ENCODE peak calls at places on chromosomes 13 and 19, in ten cellular contexts. Y, A, J, Z, H, I, T, G, O and U are unnamed samples.
A peak's percentile ranks its signal among the peaks of the same experiment; 100 is the strongest.

GRCh38 chr13:27383104-27383921 is 41.1 kb upstream of the GTF3A start:
- DNase-seq in Y (no peak), A (no peak), J (peak; percentile 66), Z (no peak), H (no peak), I (no peak), T (no peak), G (no peak), O (peak; percentile 64), U (no peak)

GRCh38 chr13:48500652-48501197 is 32.2 kb downstream of the RCBTB2 start:
- DNase-seq in Y (peak; percentile 68), A (no peak), J (peak; percentile 19), Z (no peak), H (no peak), I (peak; percentile 92), T (no peak), G (no peak), O (no peak), U (peak; percentile 76)

GRCh38 chr19:54653181-54653809 is 9.5 kb upstream of the LILRB4 start:
- DNase-seq in Y (peak; percentile 56), A (no peak), J (peak; percentile 52), Z (no peak), H (no peak), I (peak; percentile 40), T (no peak), G (no peak), O (peak; percentile 31), U (no peak)

GRCh38 chr19:13096968-13097330 is 5.7 kb downstream of the LYL1 start:
- DNase-seq in Y (no peak), A (no peak), J (no peak), Z (no peak), H (no peak), I (no peak), T (no peak), G (no peak), O (no peak), U (no peak)

GRCh38 chr13:26460652-26461051 is 96.8 kb upstream of the WASF3 start:
- DNase-seq in Y (no peak), A (no peak), J (no peak), Z (peak; percentile 79), H (peak; percentile 86), I (peak; percentile 55), T (peak; percentile 87), G (no peak), O (no peak), U (no peak)

GRCh38 chr19:17125052-17125727 is 49.6 kb downstream of the MYO9B start:
- DNase-seq in Y (no peak), A (peak; percentile 52), J (no peak), Z (no peak), H (no peak), I (peak; percentile 17), T (no peak), G (no peak), O (no peak), U (no peak)

GRCh38 chr13:45325806-45326205 is 15.2 kb downstream of the TPT1 start:
- DNase-seq in Y (peak; percentile 67), A (no peak), J (no peak), Z (peak; percentile 81), H (peak; percentile 35), I (peak; percentile 94), T (peak; percentile 65), G (peak; percentile 84), O (no peak), U (no peak)

GRCh38 chr19:3346677-3347353 is 19.6 kb upstream of the NFIC start:
- DNase-seq in Y (no peak), A (no peak), J (no peak), Z (peak; percentile 81), H (peak; percentile 70), I (peak; percentile 83), T (peak; percentile 79), G (no peak), O (no peak), U (no peak)

GRCh38 chr19:44260343-44260681 is 626 bp downstream of the ZNF233 start:
- DNase-seq in Y (no peak), A (no peak), J (no peak), Z (no peak), H (no peak), I (no peak), T (no peak), G (peak; percentile 3), O (no peak), U (no peak)

GRCh38 chr19:31118926-31119325 is 230.3 kb downstream of the TSHZ3 start:
- DNase-seq in Y (no peak), A (no peak), J (no peak), Z (no peak), H (no peak), I (no peak), T (no peak), G (peak; percentile 64), O (no peak), U (no peak)

GRCh38 chr13:48066310-48066989 is 28.5 kb downstream of the MED4 start:
- DNase-seq in Y (no peak), A (peak; percentile 2), J (peak; percentile 20), Z (no peak), H (no peak), I (peak; percentile 10), T (no peak), G (no peak), O (no peak), U (no peak)

GRCh38 chr19:48737360-48737998 is 2.9 kb downstream of the RASIP1 start:
- DNase-seq in Y (no peak), A (no peak), J (peak; percentile 68), Z (no peak), H (no peak), I (no peak), T (no peak), G (no peak), O (no peak), U (no peak)

GRCh38 chr13:113952983-113953520 is 20.8 kb downstream of the C13orf46 start:
- DNase-seq in Y (no peak), A (no peak), J (no peak), Z (no peak), H (no peak), I (no peak), T (no peak), G (no peak), O (no peak), U (no peak)

GRCh38 chr19:29067831-29068230 is 145.1 kb downstream of the UQCRFS1 start:
- DNase-seq in Y (no peak), A (no peak), J (no peak), Z (no peak), H (no peak), I (no peak), T (no peak), G (no peak), O (no peak), U (no peak)

GRCh38 chr19:53537126-53537522 is 821 bp upstream of the ZNF331 start:
- DNase-seq in Y (no peak), A (no peak), J (no peak), Z (no peak), H (no peak), I (no peak), T (no peak), G (no peak), O (no peak), U (no peak)

GRCh38 chr19:53540091-53540490 is 2.1 kb downstream of the ZNF331 start:
- DNase-seq in Y (no peak), A (no peak), J (no peak), Z (no peak), H (no peak), I (no peak), T (no peak), G (no peak), O (no peak), U (no peak)

GRCh38 chr19:53536223-53536543 is 1.8 kb upstream of the ZNF331 start:
- DNase-seq in Y (no peak), A (no peak), J (no peak), Z (no peak), H (no peak), I (no peak), T (no peak), G (no peak), O (no peak), U (no peak)

GRCh38 chr19:53537523-53538377 is at the start of gene ZNF331:
- DNase-seq in Y (peak; percentile 78), A (peak; percentile 80), J (peak; percentile 86), Z (peak; percentile 90), H (peak; percentile 85), I (peak; percentile 86), T (peak; percentile 80), G (peak; percentile 71), O (no peak), U (no peak)

GRCh38 chr19:53538378-53539109 is 599 bp downstream of the ZNF331 start:
- DNase-seq in Y (peak; percentile 8), A (no peak), J (no peak), Z (no peak), H (no peak), I (no peak), T (no peak), G (no peak), O (no peak), U (no peak)
- H3K27ac ChIP-seq in Y (peak overlapping the region; percentile 81), A (peak overlapping the region; percentile 100), J (peak overlapping the region; percentile 87), Z (peak overlapping the region; percentile 85), H (peak overlapping the region; percentile 83), I (peak overlapping the region; percentile 83), T (peak overlapping the region; percentile 89), G (no peak overlapping the region), O (no peak overlapping the region), U (no peak overlapping the region)

DNA sequence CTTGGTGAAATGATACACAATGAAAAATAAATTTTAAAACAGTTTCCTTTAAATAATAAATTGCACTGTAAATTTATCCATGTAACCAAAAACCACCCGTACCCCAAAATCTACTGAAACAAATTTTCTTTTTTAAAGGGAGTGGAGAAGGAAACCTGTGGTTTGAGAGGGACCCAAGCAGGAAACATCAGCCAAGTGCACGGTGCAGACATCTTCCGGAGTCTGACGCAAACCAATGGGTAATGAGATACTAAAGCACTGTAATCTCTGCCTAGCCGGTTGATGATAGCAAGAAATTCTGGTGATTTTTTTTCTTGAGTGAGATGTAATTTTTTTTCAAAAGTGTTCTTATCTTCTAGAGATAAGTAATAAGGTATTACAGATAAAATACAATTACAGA is 115.4 kb downstream of the ABCC4 start:
- DNase-seq in Y (no peak), A (peak; percentile 36), J (no peak), Z (no peak), H (no peak), I (no peak), T (no peak), G (no peak), O (no peak), U (no peak)
- H3K27ac ChIP-seq in Y (no peak overlapping the region), A (peak overlapping the region; percentile 23), J (no peak overlapping the region), Z (no peak overlapping the region), H (no peak overlapping the region), I (no peak overlapping the region), T (no peak overlapping the region), G (no peak overlapping the region), O (no peak overlapping the region), U (no peak overlapping the region)

DNA sequence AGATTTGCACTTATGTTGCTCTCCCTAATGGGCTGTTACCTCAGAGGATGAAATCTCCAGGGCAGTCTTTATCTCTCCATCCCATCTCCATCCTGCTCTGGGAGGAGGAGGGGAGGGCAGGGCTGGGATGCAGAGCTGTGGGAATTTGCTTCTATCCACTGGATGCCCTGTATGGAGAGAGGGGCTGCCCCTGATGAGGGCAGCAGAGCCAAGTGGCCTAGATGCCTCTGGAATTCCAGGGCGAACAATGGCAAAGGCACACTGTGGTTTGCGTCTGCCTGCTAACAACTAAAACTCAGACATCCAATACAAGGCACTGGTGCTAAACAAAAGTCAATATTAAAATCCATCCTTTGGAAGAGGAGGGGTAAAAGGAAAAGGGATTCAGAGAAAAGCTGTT is 165.1 kb downstream of the COG6 start:
- DNase-seq in Y (no peak), A (no peak), J (no peak), Z (no peak), H (no peak), I (no peak), T (no peak), G (no peak), O (no peak), U (no peak)
- H3K27ac ChIP-seq in Y (no peak overlapping the region), A (no peak overlapping the region), J (no peak overlapping the region), Z (no peak overlapping the region), H (no peak overlapping the region), I (no peak overlapping the region), T (no peak overlapping the region), G (no peak overlapping the region), O (no peak overlapping the region), U (no peak overlapping the region)

GRCh38 chr19:40604647-40605200 is 3.6 kb downstream of the LTBP4 start:
- DNase-seq in Y (peak; percentile 42), A (no peak), J (peak; percentile 66), Z (no peak), H (no peak), I (no peak), T (no peak), G (no peak), O (no peak), U (no peak)
- H3K27ac ChIP-seq in Y (peak overlapping the region; percentile 45), A (peak overlapping the region; percentile 27), J (peak overlapping the region; percentile 85), Z (peak overlapping the region; percentile 86), H (peak overlapping the region; percentile 82), I (no peak overlapping the region), T (peak overlapping the region; percentile 93), G (no peak overlapping the region), O (peak overlapping the region; percentile 96), U (peak overlapping the region; percentile 88)